ENCODE peak calls at places on chromosomes 3 and 15, in six cellular contexts. S is stomach, B is OCI-LY7, A is esophagus squamous epithelium, Y is transverse colon, O is colonic mucosa. N is an unnamed sample.

GRCh38 chr15:60138397-60138968 is 134.4 kb downstream of the FOXB1 start:
- DNase-seq in S (no peak), B (no peak), A (no peak), Y (no peak), O (no peak), N (no peak)

GRCh38 chr3:15327941-15328340 is 4.4 kb downstream of the SH3BP5 start:
- DNase-seq in S (no peak), B (peak; percentile 71), A (no peak), Y (peak; percentile 62), O (no peak), N (no peak)

GRCh38 chr3:136954980-136955780 is 2.6 kb upstream of the IL20RB start:
- DNase-seq in S (no peak), B (no peak), A (no peak), Y (no peak), O (no peak), N (no peak)

GRCh38 chr3:171804618-171805389 is 5.5 kb downstream of the PLD1 start:
- DNase-seq in S (no peak), B (no peak), A (no peak), Y (no peak), O (no peak), N (no peak)

GRCh38 chr3:143885803-143886427 is 37.6 kb upstream of the SLC9A9 start:
- DNase-seq in S (no peak), B (peak; percentile 55), A (no peak), Y (no peak), O (peak; percentile 24), N (no peak)

GRCh38 chr3:18134386-18135082 is 290.6 kb downstream of the SATB1 start:
- DNase-seq in S (no peak), B (no peak), A (no peak), Y (no peak), O (no peak), N (peak; percentile 34)

GRCh38 chr3:126456766-126457388 is 18.8 kb downstream of the ZXDC start:
- DNase-seq in S (no peak), B (no peak), A (no peak), Y (no peak), O (no peak), N (no peak)

GRCh38 chr3:197482001-197482400 is 73.8 kb downstream of the BDH1 start:
- DNase-seq in S (no peak), B (no peak), A (no peak), Y (no peak), O (no peak), N (no peak)

GRCh38 chr15:80977627-80978036 is 12.0 kb downstream of the MESD start:
- DNase-seq in S (peak; percentile 71), B (peak; percentile 72), A (no peak), Y (peak; percentile 78), O (peak; percentile 78), N (no peak)

GRCh38 chr15:87707076-87707475 is 549.5 kb downstream of the NTRK3 start:
- DNase-seq in S (no peak), B (no peak), A (no peak), Y (no peak), O (no peak), N (no peak)

DNA sequence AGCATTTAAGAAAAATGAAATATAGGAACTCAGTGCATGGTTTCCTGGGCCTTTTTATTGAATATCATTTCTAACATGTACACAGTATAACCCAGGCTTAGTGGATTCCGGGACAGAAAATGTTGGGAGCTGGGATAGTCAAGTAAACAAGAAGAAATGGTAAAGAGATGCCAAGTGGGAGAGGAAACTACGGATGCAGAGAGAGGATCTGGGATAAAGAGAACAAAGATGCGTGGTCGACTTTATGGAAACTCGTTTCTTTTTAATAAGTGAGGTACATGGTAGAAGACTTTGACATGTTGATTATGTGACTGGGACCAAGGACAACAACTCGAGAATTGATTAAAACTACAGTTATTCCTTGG is 1.2 kb upstream of the GPR176 start:
- DNase-seq in S (no peak), B (no peak), A (no peak), Y (no peak), O (no peak), N (no peak)
- H3K4me3 ChIP-seq in S (peak overlapping the region; percentile 71), B (peak overlapping the region; percentile 67), A (peak overlapping the region; percentile 52), Y (peak overlapping the region; percentile 57), O (peak overlapping the region; percentile 69), N (peak overlapping the region; percentile 96)

GRCh38 chr15:43204016-43204901 is 16.6 kb downstream of the EPB42 start:
- DNase-seq in S (peak; percentile 57), B (peak; percentile 62), A (no peak), Y (no peak), O (peak; percentile 29), N (no peak)
- TF ChIP-seq CTCF in S (no peak), B (peak; percentile 86), A (peak; percentile 50), Y (peak; percentile 36), O (peak; percentile 43), N (peak; percentile 77)

GRCh38 chr3:159150176-159150575 is 348.3 kb downstream of the MFSD1 start:
- DNase-seq in S (no peak), B (no peak), A (no peak), Y (no peak), O (no peak), N (no peak)
- H3K36me3 ChIP-seq in S (no peaks in the 10 kb centered on the region), B (no peaks in the 10 kb centered on the region), A (no peaks in the 10 kb centered on the region), Y (no peaks in the 10 kb centered on the region), O (no peaks in the 10 kb centered on the region), N (no peaks in the 10 kb centered on the region)

DNA sequence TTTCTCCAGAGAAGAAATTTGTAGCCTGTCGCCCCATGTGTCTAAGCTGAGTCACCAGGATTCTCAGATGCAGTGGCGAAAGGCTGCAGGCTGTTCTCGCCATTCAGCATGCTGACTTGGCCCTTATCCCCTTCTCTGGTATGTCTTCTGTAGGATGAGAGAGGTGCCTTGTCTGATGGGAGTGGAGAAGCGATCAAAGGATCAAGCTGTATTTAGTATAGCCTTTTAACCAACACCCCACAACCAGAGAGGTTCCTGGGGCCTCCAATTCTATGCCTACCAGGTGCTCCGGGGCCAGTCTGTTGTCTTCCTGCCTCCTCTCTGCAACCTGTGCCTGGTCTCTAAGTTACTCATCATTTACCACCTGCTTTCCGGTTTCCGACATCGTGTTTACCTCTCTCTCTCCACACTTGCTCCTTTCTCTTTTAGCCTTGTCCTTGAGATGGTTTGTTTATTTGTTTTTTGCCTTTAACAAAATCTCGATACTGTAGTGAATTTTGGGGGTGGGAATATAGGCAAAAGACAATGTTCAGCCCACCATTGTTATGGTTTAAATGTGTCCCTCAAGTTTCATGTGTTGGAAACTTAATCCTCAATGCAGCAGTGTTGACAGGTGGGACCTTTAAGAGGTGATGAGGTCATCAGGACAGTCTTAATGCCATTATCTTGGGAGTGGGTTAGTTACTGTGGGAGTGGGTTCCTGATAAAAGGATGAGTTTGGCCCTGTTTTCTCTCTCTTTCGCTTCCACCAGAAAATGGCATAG is 31.4 kb upstream of the MFSD1 start:
- DNase-seq in S (no peak), B (no peak), A (no peak), Y (no peak), O (no peak), N (no peak)
- H3K4me3 ChIP-seq in S (no peak overlapping the region), B (no peak overlapping the region), A (no peak overlapping the region), Y (no peak overlapping the region), O (no peak overlapping the region), N (no peak overlapping the region)

DNA sequence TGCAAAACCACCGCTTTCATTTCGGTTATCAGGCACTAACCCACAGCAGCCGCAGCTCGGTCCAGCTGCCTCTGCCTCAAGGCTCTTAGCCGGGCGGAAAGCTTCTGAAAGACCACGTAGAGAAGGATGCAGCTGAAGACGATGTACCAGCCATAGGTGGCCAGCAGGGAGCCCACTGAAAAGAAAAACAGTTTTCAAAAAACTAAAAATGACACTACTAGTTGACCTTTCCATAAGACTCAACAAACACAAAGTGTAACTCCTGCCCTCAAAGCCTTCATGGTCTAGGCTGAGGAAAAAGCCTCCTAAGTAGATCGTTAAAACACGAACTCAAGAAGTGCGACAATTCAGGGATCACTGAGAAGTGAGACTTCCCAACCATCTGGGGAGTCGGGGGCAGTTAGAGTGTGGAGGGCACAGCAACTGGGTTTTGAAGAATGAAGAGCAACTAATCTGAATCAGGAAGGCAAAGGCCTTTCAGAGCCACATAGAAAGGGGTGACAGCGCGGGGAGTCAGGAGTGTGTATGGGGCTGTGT is 716 bp downstream of the SELENOS start:
- DNase-seq in S (no peak), B (peak; percentile 52), A (no peak), Y (no peak), O (no peak), N (no peak)
- TF ChIP-seq CTCF in S (no peak), B (peak; percentile 64), A (peak; percentile 18), Y (peak; percentile 56), O (no peak), N (peak; percentile 53)

GRCh38 chr3:123724306-123724705 is 139.5 kb upstream of the HACD2 start:
- DNase-seq in S (no peak), B (no peak), A (no peak), Y (no peak), O (no peak), N (no peak)
- H3K36me3 ChIP-seq in S (no peaks in the 10 kb centered on the region), B (no peaks in the 10 kb centered on the region), A (no peaks in the 10 kb centered on the region), Y (no peaks in the 10 kb centered on the region), O (no peaks in the 10 kb centered on the region), N (peaks cover 27% of the 10 kb centered on the region)

GRCh38 chr15:98874773-98875172 is 132.8 kb downstream of the PGPEP1L start:
- DNase-seq in S (no peak), B (no peak), A (no peak), Y (no peak), O (no peak), N (no peak)
- H3K4me3 ChIP-seq in S (no peak overlapping the region), B (no peak overlapping the region), A (no peak overlapping the region), Y (no peak overlapping the region), O (no peak overlapping the region), N (no peak overlapping the region)

GRCh38 chr3:157499342-157499963 is 3.8 kb downstream of the VEPH1 start:
- DNase-seq in S (peak; percentile 73), B (no peak), A (no peak), Y (peak; percentile 45), O (peak; percentile 70), N (no peak)
- TF ChIP-seq CTCF in S (no peak), B (no peak), A (no peak), Y (peak; percentile 38), O (no peak), N (no peak)

GRCh38 chr15:79914728-79915127 is 17.9 kb upstream of the MTHFS start:
- DNase-seq in S (no peak), B (no peak), A (no peak), Y (no peak), O (no peak), N (no peak)
- H3K36me3 ChIP-seq in S (peaks cover 29% of the 10 kb centered on the region), B (peaks cover 95% of the 10 kb centered on the region), A (no peaks in the 10 kb centered on the region), Y (peaks cover 9% of the 10 kb centered on the region), O (no peaks in the 10 kb centered on the region), N (peaks cover 2% of the 10 kb centered on the region)

N was measured in BJ.